ENCODE peak calls at places on chromosomes 1 and 21, in six cellular contexts. One of them, this sample, is unnamed.

GRCh38 chr1:212491454-212491853 is 58.7 kb downstream of the NENF start:
- DNase-seq in neuronal stem cell: no peak
- DNase-seq in IMR-90: no peak
- DNase-seq in mesenchymal stem cell: no peak
- DNase-seq in H9: no peak
- DNase-seq in H1: no peak
- DNase-seq in this sample: no peak

GRCh38 chr1:225617956-225618355 is 35.0 kb downstream of the ENAH start:
- DNase-seq in neuronal stem cell: no peak
- DNase-seq in IMR-90: no peak
- DNase-seq in mesenchymal stem cell: no peak
- DNase-seq in H9: no peak
- DNase-seq in H1: no peak
- DNase-seq in this sample: no peak

GRCh38 chr21:15293251-15293650 is 228.5 kb upstream of the NRIP1 start:
- DNase-seq in neuronal stem cell: peak; percentile 45
- DNase-seq in IMR-90: peak; percentile 82
- DNase-seq in mesenchymal stem cell: peak; percentile 86
- DNase-seq in H9: no peak
- DNase-seq in H1: no peak
- DNase-seq in this sample: peak; percentile 61

GRCh38 chr1:245946905-245947304 is 560.2 kb downstream of the SMYD3 start:
- DNase-seq in neuronal stem cell: no peak
- DNase-seq in IMR-90: no peak
- DNase-seq in mesenchymal stem cell: peak; percentile 43
- DNase-seq in H9: no peak
- DNase-seq in H1: no peak
- DNase-seq in this sample: no peak

GRCh38 chr1:200963076-200963475 is 60.4 kb downstream of the KIF21B start:
- DNase-seq in neuronal stem cell: no peak
- DNase-seq in IMR-90: no peak
- DNase-seq in mesenchymal stem cell: no peak
- DNase-seq in H9: no peak
- DNase-seq in H1: no peak
- DNase-seq in this sample: no peak

GRCh38 chr1:113147073-113147625 is 74.2 kb downstream of the LRIG2 start:
- DNase-seq in neuronal stem cell: no peak
- DNase-seq in IMR-90: no peak
- DNase-seq in mesenchymal stem cell: no peak
- DNase-seq in H9: no peak
- DNase-seq in H1: no peak
- DNase-seq in this sample: no peak

GRCh38 chr1:29823536-29823935 is 587.2 kb downstream of the PTPRU start:
- DNase-seq in neuronal stem cell: no peak
- DNase-seq in IMR-90: no peak
- DNase-seq in mesenchymal stem cell: no peak
- DNase-seq in H9: no peak
- DNase-seq in H1: peak; percentile 27
- DNase-seq in this sample: no peak

GRCh38 chr1:115874929-115875328 is 34.0 kb upstream of the NHLH2 start:
- DNase-seq in neuronal stem cell: no peak
- DNase-seq in IMR-90: peak; percentile 47
- DNase-seq in mesenchymal stem cell: peak; percentile 32
- DNase-seq in H9: no peak
- DNase-seq in H1: no peak
- DNase-seq in this sample: no peak

GRCh38 chr1:77469311-77469710 is 187.5 kb downstream of the AK5 start:
- DNase-seq in neuronal stem cell: no peak
- DNase-seq in IMR-90: peak; percentile 7
- DNase-seq in mesenchymal stem cell: peak; percentile 47
- DNase-seq in H9: no peak
- DNase-seq in H1: no peak
- DNase-seq in this sample: no peak

GRCh38 chr1:11943619-11944018 is 9.1 kb downstream of the PLOD1 start:
- DNase-seq in neuronal stem cell: no peak
- DNase-seq in IMR-90: no peak
- DNase-seq in mesenchymal stem cell: no peak
- DNase-seq in H9: no peak
- DNase-seq in H1: no peak
- DNase-seq in this sample: no peak

GRCh38 chr1:22611530-22611947 is 24.9 kb upstream of the C1QA start:
- DNase-seq in neuronal stem cell: peak; percentile 80
- DNase-seq in IMR-90: peak; percentile 56
- DNase-seq in mesenchymal stem cell: peak; percentile 66
- DNase-seq in H9: peak; percentile 87
- DNase-seq in H1: peak; percentile 92
- DNase-seq in this sample: peak; percentile 72

GRCh38 chr1:155964193-155964592 is 14.2 kb downstream of the ARHGEF2 start:
- DNase-seq in neuronal stem cell: no peak
- DNase-seq in IMR-90: no peak
- DNase-seq in mesenchymal stem cell: no peak
- DNase-seq in H9: no peak
- DNase-seq in H1: no peak
- DNase-seq in this sample: no peak

GRCh38 chr1:29379438-29380073 is 143.2 kb downstream of the PTPRU start:
- DNase-seq in neuronal stem cell: peak; percentile 42
- DNase-seq in IMR-90: peak; percentile 38
- DNase-seq in mesenchymal stem cell: peak; percentile 15
- DNase-seq in H9: peak; percentile 61
- DNase-seq in H1: peak; percentile 68
- DNase-seq in this sample: peak; percentile 44

DNA sequence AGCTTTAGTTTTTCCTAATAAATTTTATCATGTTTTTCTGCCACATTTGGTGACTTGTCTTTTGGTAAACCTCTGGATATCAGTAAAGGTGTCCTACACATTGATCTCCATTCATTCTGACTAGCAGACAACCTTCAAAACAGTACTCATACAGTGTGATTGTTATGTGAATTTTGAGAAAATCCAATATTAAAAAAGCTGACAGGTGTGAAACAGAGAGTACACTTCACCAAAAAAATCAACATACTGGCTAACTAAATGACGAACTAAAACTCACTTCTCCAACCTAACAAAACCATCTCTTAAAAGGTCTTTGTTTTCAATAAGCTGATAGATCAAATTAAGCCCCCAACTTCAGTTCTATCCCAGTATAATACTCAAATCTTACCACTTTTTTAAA is 1.5 kb downstream of the FRRS1 start:
- DNase-seq in neuronal stem cell: no peak
- DNase-seq in IMR-90: no peak
- DNase-seq in mesenchymal stem cell: no peak
- DNase-seq in H9: no peak
- DNase-seq in H1: no peak
- DNase-seq in this sample: no peak
- H3K14ac ChIP-seq in neuronal stem cell: no peak overlapping the region
- H3K14ac ChIP-seq in IMR-90: no peak overlapping the region
- H3K14ac ChIP-seq in mesenchymal stem cell: no peak overlapping the region
- H3K14ac ChIP-seq in H9: no peak overlapping the region
- H3K14ac ChIP-seq in H1: no peak overlapping the region
- H3K14ac ChIP-seq in this sample: no peak overlapping the region

DNA sequence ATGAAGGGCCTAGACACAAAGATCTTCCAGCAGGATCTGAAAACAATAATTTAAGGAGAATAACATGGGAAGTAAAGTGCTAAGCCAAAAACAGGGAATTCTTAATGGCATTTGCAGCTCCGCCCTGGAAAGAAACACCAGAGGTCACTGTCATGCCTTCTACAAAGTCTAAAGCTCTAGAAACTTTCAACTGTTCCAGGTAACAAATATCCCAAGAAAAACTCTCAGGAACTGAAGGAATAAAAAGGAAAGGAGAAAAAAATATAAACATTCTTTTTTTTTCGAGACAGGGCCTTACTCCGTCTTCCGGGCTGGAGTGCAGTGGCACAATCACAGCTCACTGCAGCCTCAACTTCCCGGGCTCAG is 13.2 kb downstream of the ZC3H12A start:
- DNase-seq in neuronal stem cell: no peak
- DNase-seq in IMR-90: no peak
- DNase-seq in mesenchymal stem cell: no peak
- DNase-seq in H9: no peak
- DNase-seq in H1: no peak
- DNase-seq in this sample: no peak
- H3K4me1 ChIP-seq in neuronal stem cell: no peaks in the 10 kb centered on the region
- H3K4me1 ChIP-seq in IMR-90: peaks cover 22% of the 10 kb centered on the region
- H3K4me1 ChIP-seq in mesenchymal stem cell: peaks cover 13% of the 10 kb centered on the region
- H3K4me1 ChIP-seq in H9: no peaks in the 10 kb centered on the region
- H3K4me1 ChIP-seq in H1: no peaks in the 10 kb centered on the region
- H3K4me1 ChIP-seq in this sample: no peaks in the 10 kb centered on the region

GRCh38 chr1:221470000-221470698 is 271.7 kb downstream of the DUSP10 start:
- DNase-seq in neuronal stem cell: no peak
- DNase-seq in IMR-90: peak; percentile 10
- DNase-seq in mesenchymal stem cell: peak; percentile 64
- DNase-seq in H9: no peak
- DNase-seq in H1: no peak
- DNase-seq in this sample: peak; percentile 33
- H4K8ac ChIP-seq in neuronal stem cell: no peak overlapping the region
- H4K8ac ChIP-seq in IMR-90: no peak overlapping the region
- H4K8ac ChIP-seq in mesenchymal stem cell: no peak overlapping the region
- H4K8ac ChIP-seq in H9: no peak overlapping the region
- H4K8ac ChIP-seq in H1: no peak overlapping the region
- H4K8ac ChIP-seq in this sample: no peak overlapping the region

GRCh38 chr1:230112782-230113181 is 45.7 kb downstream of the GALNT2 start:
- DNase-seq in neuronal stem cell: no peak
- DNase-seq in IMR-90: no peak
- DNase-seq in mesenchymal stem cell: no peak
- DNase-seq in H9: no peak
- DNase-seq in H1: no peak
- DNase-seq in this sample: no peak
- H3K14ac ChIP-seq in neuronal stem cell: no peak overlapping the region
- H3K14ac ChIP-seq in IMR-90: peak overlapping the region; percentile 47
- H3K14ac ChIP-seq in mesenchymal stem cell: no peak overlapping the region
- H3K14ac ChIP-seq in H9: no peak overlapping the region
- H3K14ac ChIP-seq in H1: no peak overlapping the region
- H3K14ac ChIP-seq in this sample: no peak overlapping the region

GRCh38 chr1:98179159-98179558 is 258.3 kb upstream of the DPYD start:
- DNase-seq in neuronal stem cell: no peak
- DNase-seq in IMR-90: no peak
- DNase-seq in mesenchymal stem cell: no peak
- DNase-seq in H9: no peak
- DNase-seq in H1: no peak
- DNase-seq in this sample: no peak
- H3K4me1 ChIP-seq in neuronal stem cell: no peaks in the 10 kb centered on the region
- H3K4me1 ChIP-seq in IMR-90: no peaks in the 10 kb centered on the region
- H3K4me1 ChIP-seq in mesenchymal stem cell: no peaks in the 10 kb centered on the region
- H3K4me1 ChIP-seq in H9: no peaks in the 10 kb centered on the region
- H3K4me1 ChIP-seq in H1: no peaks in the 10 kb centered on the region
- H3K4me1 ChIP-seq in this sample: no peaks in the 10 kb centered on the region

DNA sequence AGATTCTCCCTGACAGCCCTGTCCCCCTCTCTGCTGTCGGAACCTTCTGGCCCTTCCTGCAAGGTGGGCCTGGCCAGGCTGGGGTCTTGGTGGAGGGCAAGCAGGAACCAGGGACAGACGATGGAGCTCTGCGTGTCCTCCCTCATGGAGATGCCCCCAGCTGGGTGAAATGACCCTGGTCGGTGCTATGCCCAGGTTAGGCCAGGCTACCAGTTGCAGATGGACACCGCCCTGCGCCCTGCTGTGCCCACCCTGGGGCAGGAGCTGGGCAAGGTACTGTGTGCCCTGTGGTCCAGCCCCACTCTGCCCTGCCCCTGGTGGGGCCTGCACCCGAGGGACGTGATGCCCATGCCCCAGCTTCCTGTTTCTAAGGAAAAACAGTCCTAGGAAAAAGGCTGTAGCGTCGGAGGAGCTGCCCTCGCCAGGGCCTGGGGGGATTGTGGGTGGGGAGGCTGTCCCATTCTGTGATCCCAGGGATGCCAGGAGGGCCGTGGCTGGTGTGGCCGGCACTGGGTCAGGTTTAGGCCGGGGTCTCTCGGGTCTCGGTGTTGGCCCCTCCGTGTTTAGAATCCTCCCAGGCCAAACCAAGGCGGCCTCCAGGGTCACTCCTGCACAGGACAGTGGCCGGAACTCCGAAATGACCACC is 77.6 kb downstream of the MORN1 start:
- DNase-seq in neuronal stem cell: no peak
- DNase-seq in IMR-90: no peak
- DNase-seq in mesenchymal stem cell: no peak
- DNase-seq in H9: peak; percentile 44
- DNase-seq in H1: no peak
- DNase-seq in this sample: no peak
- H4K8ac ChIP-seq in neuronal stem cell: no peak overlapping the region
- H4K8ac ChIP-seq in IMR-90: peak overlapping the region; percentile 81
- H4K8ac ChIP-seq in mesenchymal stem cell: peak overlapping the region; percentile 100
- H4K8ac ChIP-seq in H9: no peak overlapping the region
- H4K8ac ChIP-seq in H1: peak overlapping the region; percentile 73
- H4K8ac ChIP-seq in this sample: peak overlapping the region; percentile 94

DNA sequence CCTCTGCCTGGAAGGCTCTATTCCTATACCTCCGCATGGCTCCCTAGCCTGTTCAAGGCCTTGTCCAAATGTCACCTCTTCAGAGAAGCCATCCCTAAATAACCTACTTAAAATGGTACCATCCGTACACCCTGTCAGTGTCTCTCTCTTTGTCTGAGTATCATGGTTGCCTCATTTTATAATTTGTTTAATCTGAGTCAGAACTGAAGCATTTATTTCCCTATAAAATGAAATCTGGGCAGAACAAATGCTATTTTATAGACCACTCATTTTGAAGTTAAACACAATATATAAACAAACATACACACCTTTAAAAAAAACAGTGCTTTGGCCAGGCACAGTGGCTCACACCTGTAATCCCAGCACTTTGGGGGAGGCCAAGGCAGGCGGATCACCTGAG is 30.2 kb downstream of the RERE start:
- DNase-seq in neuronal stem cell: no peak
- DNase-seq in IMR-90: no peak
- DNase-seq in mesenchymal stem cell: no peak
- DNase-seq in H9: no peak
- DNase-seq in H1: no peak
- DNase-seq in this sample: no peak
- H3K14ac ChIP-seq in neuronal stem cell: no peak overlapping the region
- H3K14ac ChIP-seq in IMR-90: no peak overlapping the region
- H3K14ac ChIP-seq in mesenchymal stem cell: no peak overlapping the region
- H3K14ac ChIP-seq in H9: no peak overlapping the region
- H3K14ac ChIP-seq in H1: no peak overlapping the region
- H3K14ac ChIP-seq in this sample: no peak overlapping the region

GRCh38 chr1:162755306-162755705 is 35.2 kb upstream of the HSD17B7 start:
- DNase-seq in neuronal stem cell: no peak
- DNase-seq in IMR-90: no peak
- DNase-seq in mesenchymal stem cell: no peak
- DNase-seq in H9: no peak
- DNase-seq in H1: no peak
- DNase-seq in this sample: no peak
- H3K4me1 ChIP-seq in neuronal stem cell: no peaks in the 10 kb centered on the region
- H3K4me1 ChIP-seq in IMR-90: peaks cover 14% of the 10 kb centered on the region
- H3K4me1 ChIP-seq in mesenchymal stem cell: no peaks in the 10 kb centered on the region
- H3K4me1 ChIP-seq in H9: no peaks in the 10 kb centered on the region
- H3K4me1 ChIP-seq in H1: no peaks in the 10 kb centered on the region
- H3K4me1 ChIP-seq in this sample: no peaks in the 10 kb centered on the region

DNA sequence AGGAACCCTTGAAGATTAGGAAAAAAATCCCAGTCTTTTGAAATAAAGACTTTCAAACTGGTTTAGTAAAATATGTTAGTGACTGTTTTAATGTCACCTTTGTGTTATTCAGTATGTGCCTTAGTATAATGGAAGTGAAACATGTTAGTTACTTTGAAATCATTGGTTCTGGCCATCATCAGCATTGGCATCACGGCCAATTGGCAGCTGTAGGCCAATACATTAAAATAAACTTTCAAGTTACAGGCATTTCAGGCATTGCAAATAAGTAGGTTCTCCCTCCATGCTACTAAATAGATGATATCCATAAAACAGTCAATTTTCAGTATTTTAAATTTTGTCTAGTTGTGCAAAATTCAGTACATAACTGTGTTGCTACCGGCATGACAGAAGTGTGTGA is 4.5 kb downstream of the MIER1 start:
- DNase-seq in neuronal stem cell: no peak
- DNase-seq in IMR-90: no peak
- DNase-seq in mesenchymal stem cell: no peak
- DNase-seq in H9: no peak
- DNase-seq in H1: no peak
- DNase-seq in this sample: no peak
- H4K8ac ChIP-seq in neuronal stem cell: no peak overlapping the region
- H4K8ac ChIP-seq in IMR-90: peak overlapping the region; percentile 21
- H4K8ac ChIP-seq in mesenchymal stem cell: no peak overlapping the region
- H4K8ac ChIP-seq in H9: no peak overlapping the region
- H4K8ac ChIP-seq in H1: no peak overlapping the region
- H4K8ac ChIP-seq in this sample: no peak overlapping the region

This sample was measured in trophoblast cell.